ENCODE peak calls at places on chromosomes 3 and 15, in seven cellular contexts. M is activated T-helper 1 cell treated with Interleukin-2 at 50 U/mL for 16 hours; I is endothelial cell; R is WTC11; E is bronchial epithelial cell; G is activated effector memory CD4-positive, alpha-beta T cell treated with Interleukin-2 at 50 U/mL for 16 hours; L is mucosa of descending colon. D is an unnamed sample.
A peak's percentile ranks its signal among the peaks of the same experiment; 100 is the strongest.

GRCh38 chr15:81160312-81161214 is 26.5 kb downstream of the CFAP161 start:
- DNase-seq in I (no peak), G (no peak), L (no peak), R (no peak), E (peak; percentile 76), M (no peak), D (no peak)

GRCh38 chr3:66923991-66924390 is 74.1 kb upstream of the KBTBD8 start:
- DNase-seq in G (no peak), L (no peak), E (peak; percentile 58), I (no peak), R (no peak), M (no peak), D (no peak)

GRCh38 chr3:174720717-174721116 is 138.4 kb upstream of the NAALADL2 start:
- DNase-seq in I (no peak), G (no peak), R (no peak), M (no peak), L (no peak), E (no peak), D (no peak)

GRCh38 chr3:193572426-193572908 is 17.8 kb upstream of the ATP13A4 start:
- DNase-seq in R (peak; percentile 65), M (no peak), E (peak; percentile 61), G (peak; percentile 10), L (no peak), I (peak; percentile 66), D (peak; percentile 64)

GRCh38 chr3:8458711-8459110 is 42.9 kb upstream of the LMCD1 start:
- DNase-seq in L (no peak), E (peak; percentile 82), I (no peak), M (no peak), G (no peak), R (no peak), D (no peak)

GRCh38 chr15:65791335-65792129 is 561 bp downstream of the DENND4A start:
- DNase-seq in L (peak; percentile 72), R (peak; percentile 67), I (peak; percentile 53), M (peak; percentile 24), G (peak; percentile 32), E (no peak), D (peak; percentile 63)

GRCh38 chr3:55780913-55781312 is 293.8 kb upstream of the WNT5A start:
- DNase-seq in R (no peak), E (no peak), L (no peak), G (no peak), I (no peak), M (no peak), D (no peak)

GRCh38 chr3:128438488-128439072 is 28.1 kb downstream of the DNAJB8 start:
- DNase-seq in E (no peak), R (peak; percentile 60), G (no peak), M (no peak), L (no peak), I (no peak), D (no peak)

GRCh38 chr3:37768107-37768809 is 93.4 kb upstream of the CTDSPL start:
- DNase-seq in I (no peak), E (peak; percentile 66), G (no peak), R (no peak), L (no peak), M (no peak), D (no peak)

GRCh38 chr3:4904801-4905695 is 74.2 kb upstream of the BHLHE40 start:
- DNase-seq in R (no peak), L (no peak), I (no peak), G (no peak), M (no peak), E (peak; percentile 78), D (no peak)

GRCh38 chr3:50885491-50885890 is 210.8 kb downstream of the DOCK3 start:
- DNase-seq in L (no peak), R (peak; percentile 57), I (no peak), G (no peak), E (peak; percentile 3), M (no peak), D (no peak)

GRCh38 chr15:39640665-39641064 is 59.8 kb downstream of the THBS1 start:
- DNase-seq in L (peak; percentile 46), E (no peak), I (no peak), M (no peak), G (no peak), R (no peak), D (no peak)

GRCh38 chr15:96237002-96237401 is 93.5 kb upstream of the NR2F2 start:
- DNase-seq in L (no peak), E (no peak), G (no peak), M (no peak), I (no peak), R (no peak), D (no peak)

GRCh38 chr15:66231421-66232266 is 21.9 kb downstream of the MEGF11 start:
- DNase-seq in M (no peak), G (no peak), R (no peak), E (peak; percentile 10), L (no peak), I (no peak), D (no peak)

GRCh38 chr3:141998674-141999290 is 122.3 kb downstream of the ATP1B3 start:
- DNase-seq in G (no peak), M (no peak), R (no peak), I (no peak), E (peak; percentile 32), L (no peak), D (no peak)

GRCh38 chr3:144556392-144556791 is 584.8 kb downstream of the DIPK2A start:
- DNase-seq in M (no peak), L (no peak), I (no peak), E (no peak), G (no peak), R (no peak), D (no peak)

GRCh38 chr3:111650378-111651275 is 55.5 kb upstream of the ZBED2 start:
- DNase-seq in I (no peak), E (peak; percentile 24), L (no peak), M (no peak), R (no peak), G (no peak), D (no peak)

GRCh38 chr15:40891810-40892448 is 2.3 kb upstream of the VPS18 start:
- DNase-seq in M (no peak), G (no peak), L (peak; percentile 77), E (peak; percentile 72), I (peak; percentile 51), R (peak; percentile 61), D (peak; percentile 63)

GRCh38 chr3:124700880-124701684 is 29.2 kb upstream of the UMPS start:
- DNase-seq in L (no peak), I (no peak), E (peak; percentile 17), M (no peak), G (no peak), R (peak; percentile 18), D (no peak)

GRCh38 chr3:40167958-40168357 is 141.5 kb upstream of the EIF1B start:
- DNase-seq in E (no peak), M (no peak), L (no peak), R (no peak), G (no peak), I (no peak), D (no peak)

GRCh38 chr3:17982211-17982880 is 239.9 kb upstream of the TBC1D5 start:
- DNase-seq in M (no peak), E (peak; percentile 22), L (no peak), G (no peak), R (no peak), I (no peak), D (no peak)

GRCh38 chr3:177598110-177598833 is 401.0 kb upstream of the TBL1XR1 start:
- DNase-seq in L (no peak), G (no peak), E (no peak), I (no peak), M (no peak), R (no peak), D (no peak)

GRCh38 chr3:64612082-64612860 is 75.5 kb downstream of the ADAMTS9 start:
- DNase-seq in E (no peak), L (no peak), G (no peak), R (no peak), I (no peak), M (no peak), D (no peak)

GRCh38 chr15:25532269-25532668 is 93.4 kb upstream of the UBE3A start:
- DNase-seq in L (no peak), I (no peak), E (no peak), R (no peak), M (no peak), G (no peak), D (no peak)

GRCh38 chr15:36589971-36590370 is 10.5 kb downstream of the CDIN1 start:
- DNase-seq in I (no peak), G (no peak), M (no peak), E (no peak), R (no peak), L (no peak), D (no peak)

GRCh38 chr15:90619468-90619867 is 89.7 kb downstream of the CRTC3 start:
- DNase-seq in L (no peak), R (no peak), G (no peak), M (no peak), I (no peak), E (no peak), D (no peak)

GRCh38 chr3:106183762-106184391 is 315.1 kb upstream of the CBLB start:
- DNase-seq in E (peak; percentile 95), I (no peak), R (no peak), G (no peak), L (no peak), M (no peak), D (no peak)

GRCh38 chr3:72818092-72818721 is 30.0 kb downstream of the SHQ1 start:
- DNase-seq in R (no peak), G (no peak), L (no peak), M (no peak), E (peak; percentile 34), I (peak; percentile 27), D (no peak)

GRCh38 chr3:77319711-77320110 is 279.8 kb downstream of the ROBO2 start:
- DNase-seq in R (no peak), E (peak; percentile 23), G (no peak), L (no peak), I (peak; percentile 38), M (no peak), D (no peak)